ENCODE peak calls at places on chromosomes 6 and 20, in six cellular contexts. L is tibial nerve, M is prostate gland, W is pancreas, P is heart right ventricle, N is K562. Z is an unnamed sample. For H3K9me3, the result is how much of the 10 kb centered on the place peaks cover.

GRCh38 chr6:117232191-117232590 is 33.2 kb upstream of the VGLL2 start:
- DNase-seq in L (no peak), M (no peak), W (no peak), P (no peak), N (no peak), Z (no peak)

GRCh38 chr6:116497089-116497676 is 14.3 kb upstream of the CALHM5 start:
- DNase-seq in L (no peak), M (no peak), W (no peak), P (no peak), N (no peak), Z (no peak)

GRCh38 chr6:35473849-35474128 is 5.6 kb downstream of the RPL10A start:
- DNase-seq in L (no peak), M (no peak), W (no peak), P (no peak), N (no peak), Z (no peak)

GRCh38 chr20:50646483-50646996 is 44.8 kb downstream of the RIPOR3 start:
- DNase-seq in L (peak), M (no peak), W (no peak), P (no peak), N (peak), Z (no peak)

GRCh38 chr20:31824125-31824485 is 4.9 kb downstream of the MYLK2 start:
- DNase-seq in L (no peak), M (no peak), W (no peak), P (no peak), N (no peak), Z (no peak)

GRCh38 chr20:41358230-41358629 is 8.4 kb downstream of the EMILIN3 start:
- DNase-seq in L (no peak), M (no peak), W (no peak), P (no peak), N (no peak), Z (no peak)

GRCh38 chr6:63643862-63644261 is 8.3 kb downstream of the PHF3 start:
- DNase-seq in L (no peak), M (no peak), W (no peak), P (no peak), N (no peak), Z (no peak)

GRCh38 chr20:49466114-49466912 is 16.2 kb downstream of the KCNB1 start:
- DNase-seq in L (no peak), M (no peak), W (no peak), P (no peak), N (peak), Z (no peak)

GRCh38 chr6:143536866-143537691 is 25.6 kb upstream of the FUCA2 start:
- DNase-seq in L (peak), M (peak), W (peak), P (peak), N (no peak), Z (peak)

GRCh38 chr6:116424001-116424400 is 37.2 kb upstream of the CALHM6 start:
- DNase-seq in L (no peak), M (no peak), W (no peak), P (no peak), N (no peak), Z (no peak)

GRCh38 chr6:108875161-108875555 is 26.9 kb downstream of the ARMC2 start:
- DNase-seq in L (no peak), M (no peak), W (no peak), P (no peak), N (no peak), Z (no peak)

GRCh38 chr20:44033344-44033743 is 118.7 kb downstream of the TOX2 start:
- DNase-seq in L (no peak), M (no peak), W (no peak), P (no peak), N (no peak), Z (no peak)

GRCh38 chr20:1087311-1087710 is 31.1 kb upstream of the PSMF1 start:
- DNase-seq in L (no peak), M (no peak), W (no peak), P (no peak), N (no peak), Z (no peak)

GRCh38 chr20:25081730-25082497 is at the start of gene VSX1:
- DNase-seq in L (no peak), M (no peak), W (no peak), P (no peak), N (no peak), Z (no peak)

GRCh38 chr20:41180599-41181333 is 43.4 kb downstream of the PLCG1 start:
- DNase-seq in L (peak), M (no peak), W (no peak), P (peak), N (no peak), Z (no peak)

GRCh38 chr6:35737413-35738211 is 780 bp downstream of the ARMC12 start:
- DNase-seq in L (no peak), M (peak), W (peak), P (no peak), N (peak), Z (no peak)

GRCh38 chr6:115969207-115969929 is 91.3 kb downstream of the FRK start:
- DNase-seq in L (no peak), M (no peak), W (no peak), P (peak), N (no peak), Z (no peak)

GRCh38 chr20:50921055-50921454 is 10.2 kb downstream of the ADNP start:
- DNase-seq in L (no peak), M (no peak), W (no peak), P (no peak), N (no peak), Z (no peak)

GRCh38 chr20:20134941-20135572 is 82.7 kb downstream of the CFAP61 start:
- DNase-seq in L (no peak), M (no peak), W (no peak), P (no peak), N (no peak), Z (no peak)

GRCh38 chr6:18096423-18096822 is 26.1 kb downstream of the NHLRC1 start:
- DNase-seq in L (no peak), M (no peak), W (no peak), P (no peak), N (no peak), Z (no peak)

GRCh38 chr20:4170621-4171537 is 155.5 kb upstream of the RNF24 start:
- DNase-seq in L (no peak), M (peak), W (no peak), P (no peak), N (no peak), Z (no peak)

DNA sequence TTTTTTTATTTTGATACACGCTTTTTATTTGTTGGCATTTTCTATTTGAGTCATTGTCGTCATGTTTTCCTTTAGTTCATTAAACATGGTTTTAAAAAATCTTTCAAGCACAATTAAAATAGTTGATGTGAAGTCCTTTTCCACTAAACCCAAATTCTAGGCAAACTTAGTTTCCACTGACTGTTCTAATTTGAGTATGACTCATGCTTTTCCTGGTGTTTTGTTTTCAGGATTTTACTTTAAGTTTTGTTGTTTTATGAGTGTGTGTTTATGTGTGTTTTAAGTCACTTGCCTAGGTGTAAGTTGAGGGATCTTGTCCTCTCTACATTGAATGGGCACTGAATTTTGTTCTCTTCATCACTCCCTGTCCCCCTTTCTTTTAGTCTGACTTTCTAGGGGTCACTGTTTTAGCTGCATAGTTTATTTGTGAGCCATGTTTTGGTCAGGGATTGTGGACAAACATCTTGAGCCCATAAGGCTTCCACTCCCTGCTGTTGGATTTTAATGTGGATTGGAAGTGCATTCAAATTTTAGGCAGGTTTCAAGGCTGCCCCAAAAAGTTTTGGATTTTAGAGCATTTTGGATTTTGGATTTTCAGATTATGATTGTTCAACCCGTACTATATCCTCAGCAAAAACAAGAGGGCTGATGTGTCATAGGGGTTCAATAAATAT is 94.8 kb downstream of the CDYL start:
- DNase-seq in L (no peak), M (no peak), W (no peak), P (no peak), N (no peak), Z (no peak)
- H3K9me3 ChIP-seq in L (under half), M (under half), W (under half), P (under half), N (under half), Z (under half)

DNA sequence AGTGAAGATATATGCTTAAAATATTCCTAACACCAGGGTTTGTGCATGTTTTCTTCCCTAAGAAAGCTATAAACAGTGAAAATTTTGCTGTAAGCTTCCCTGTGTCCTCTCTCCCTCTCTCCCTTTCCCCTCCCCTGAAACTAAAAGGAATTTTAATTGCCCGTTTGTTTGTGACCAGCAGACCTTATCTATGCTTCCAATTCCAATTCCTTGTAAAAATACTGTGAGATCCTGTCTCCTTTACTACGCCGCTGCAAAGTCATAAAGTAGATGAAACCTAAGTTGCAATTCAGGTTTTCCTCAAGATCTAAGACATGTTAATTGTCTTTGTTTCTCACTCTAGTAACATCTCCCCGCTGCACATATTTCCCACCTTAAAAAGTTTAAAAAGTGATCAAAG is 82.3 kb downstream of the DNAH8 start:
- DNase-seq in L (no peak), M (no peak), W (no peak), P (no peak), N (no peak), Z (no peak)
- H3K9me3 ChIP-seq in L (under half), M (under half), W (under half), P (under half), N (under half), Z (under half)

DNA sequence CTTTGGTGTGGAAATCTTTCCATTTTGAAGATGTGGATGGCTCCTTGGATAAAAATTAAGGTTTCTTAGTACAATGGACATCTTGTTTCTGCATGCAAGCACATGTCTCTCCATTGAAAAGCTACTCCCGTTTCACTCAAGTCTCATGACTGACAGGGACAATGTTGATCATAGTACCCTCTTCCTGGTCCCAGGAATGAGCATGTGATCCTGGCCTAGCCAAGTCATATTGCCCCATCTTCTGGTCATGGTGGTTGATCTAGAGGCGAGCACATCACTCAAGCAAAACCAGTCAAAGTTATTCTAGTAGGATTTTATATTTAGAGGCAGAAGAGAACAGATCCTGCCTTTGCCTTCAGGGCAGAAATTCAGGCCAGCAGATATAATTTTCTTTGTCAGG is 12.2 kb upstream of the CBLN4 start:
- DNase-seq in L (no peak), M (no peak), W (no peak), P (no peak), N (no peak), Z (no peak)
- H3K9me3 ChIP-seq in L (under half), M (under half), W (under half), P (under half), N (under half), Z (under half)

DNA sequence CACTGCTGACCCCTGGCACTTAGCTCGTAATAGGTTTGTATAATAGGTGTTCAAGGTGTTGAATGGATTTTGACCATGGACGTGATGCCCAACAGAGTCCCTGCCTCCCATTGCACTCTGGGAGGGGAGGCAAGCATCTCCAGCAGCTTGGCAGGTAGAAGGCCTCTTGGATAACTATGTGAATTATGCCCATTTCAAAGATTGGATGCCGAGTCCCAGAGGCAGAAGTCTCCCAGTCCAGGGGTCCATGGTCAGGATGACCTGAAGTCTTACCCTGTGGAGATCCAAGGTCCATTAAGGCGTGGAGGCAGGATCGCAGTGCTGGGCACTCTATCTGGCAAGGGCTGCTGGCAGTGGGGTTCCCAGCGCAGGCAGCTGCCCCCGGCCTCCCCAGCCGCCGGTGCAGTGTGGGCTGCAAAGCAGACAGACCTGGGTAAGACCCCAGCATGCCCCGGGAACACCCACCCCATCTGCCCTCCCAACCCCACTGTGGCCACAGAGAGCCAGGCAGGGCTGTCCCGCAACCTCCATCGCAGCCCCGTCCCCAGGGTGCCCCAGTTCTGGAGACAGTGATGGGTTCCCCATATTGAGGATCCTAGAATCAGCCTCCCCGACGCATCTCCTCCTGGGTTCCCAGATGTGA is 44.7 kb downstream of the APCDD1L start:
- DNase-seq in L (no peak), M (no peak), W (no peak), P (no peak), N (no peak), Z (no peak)
- H3K9me3 ChIP-seq in L (under half), M (under half), W (under half), P (under half), N (under half), Z (under half)

GRCh38 chr6:20070047-20070446 is 142.2 kb downstream of the MBOAT1 start:
- DNase-seq in L (no peak), M (no peak), W (no peak), P (no peak), N (no peak), Z (no peak)
- H3K9me3 ChIP-seq in L (under half), M (under half), W (under half), P (under half), N (under half), Z (under half)

GRCh38 chr6:41348934-41349333 is 13.5 kb downstream of the NCR2 start:
- DNase-seq in L (no peak), M (no peak), W (no peak), P (no peak), N (no peak), Z (no peak)
- H3K9me3 ChIP-seq in L (under half), M (under half), W (under half), P (under half), N (under half), Z (under half)

GRCh38 chr6:168624948-168625347 is 184.0 kb downstream of the SMOC2 start:
- DNase-seq in L (no peak), M (no peak), W (no peak), P (no peak), N (no peak), Z (no peak)
- H3K9me3 ChIP-seq in L (under half), M (under half), W (under half), P (under half), N (under half), Z (under half)

DNA sequence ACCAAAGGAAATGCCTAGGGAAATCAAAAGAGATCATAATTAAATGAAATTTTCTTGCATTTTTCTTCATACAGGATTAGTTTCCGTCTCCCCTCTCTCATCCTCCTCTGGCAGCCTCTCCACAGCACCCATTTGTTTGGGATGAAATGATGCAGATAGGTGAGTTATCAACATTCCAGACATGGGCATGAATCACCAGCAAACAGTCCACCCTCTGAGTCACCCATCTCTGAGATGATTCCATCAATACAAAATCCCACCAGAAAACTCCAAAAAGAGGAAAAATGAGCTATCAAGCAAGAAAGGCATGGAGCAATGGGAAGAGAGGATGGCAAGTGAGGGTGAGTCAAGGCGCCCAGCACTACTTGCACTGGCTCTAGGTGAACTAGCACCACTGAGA is 11.4 kb downstream of the MC3R start:
- DNase-seq in L (no peak), M (no peak), W (no peak), P (no peak), N (no peak), Z (no peak)
- H3K9me3 ChIP-seq in L (under half), M (under half), W (under half), P (under half), N (under half), Z (under half)

GRCh38 chr20:29741594-29741893 is 1515.9 kb upstream of the DEFB115 start:
- DNase-seq in L (no peak), M (no peak), W (peak), P (no peak), N (no peak), Z (no peak)
- H3K9me3 ChIP-seq in L (under half), M (under half), W (under half), P (under half), N (under half), Z (half or more)

Z was measured in left ventricle myocardium inferior.